ENCODE peak calls at places on chromosomes 11 and 22, in eight cellular contexts. Z is OCI-LY7, S is cardiac muscle cell, R is right lobe of liver, I is esophagus squamous epithelium, D is gastrocnemius medialis, V is keratinocyte, P is kidney. L is an unnamed sample.
A peak's percentile ranks its signal among the peaks of the same experiment; 100 is the strongest.

GRCh38 chr22:40037320-40037719 is 42.6 kb downstream of the FAM83F start:
- DNase-seq in Z (no peak), S (no peak), R (no peak), I (no peak), D (no peak), V (no peak), P (no peak), L (no peak)

GRCh38 chr11:109037856-109038780 is 373.2 kb downstream of the DDX10 start:
- DNase-seq in Z (no peak), S (no peak), R (no peak), I (no peak), D (no peak), V (no peak), P (no peak), L (no peak)

GRCh38 chr11:100923555-100923954 is 206.1 kb downstream of the PGR start:
- DNase-seq in Z (no peak), S (no peak), R (no peak), I (no peak), D (no peak), V (no peak), P (no peak), L (no peak)

GRCh38 chr11:125938418-125938817 is 7.4 kb upstream of the VSIG10L2 start:
- DNase-seq in Z (peak; percentile 23), S (no peak), R (no peak), I (no peak), D (no peak), V (no peak), P (no peak), L (no peak)

GRCh38 chr11:16001899-16002426 is 354.4 kb downstream of the SOX6 start:
- DNase-seq in Z (no peak), S (no peak), R (no peak), I (no peak), D (no peak), V (peak; percentile 19), P (no peak), L (peak; percentile 27)

GRCh38 chr11:16211407-16211806 is 144.9 kb downstream of the SOX6 start:
- DNase-seq in Z (no peak), S (no peak), R (no peak), I (no peak), D (no peak), V (no peak), P (no peak), L (no peak)

GRCh38 chr22:45429424-45429823 is 15.9 kb downstream of the RIBC2 start:
- DNase-seq in Z (no peak), S (no peak), R (no peak), I (no peak), D (no peak), V (no peak), P (peak; percentile 57), L (no peak)

GRCh38 chr11:2839395-2839941 is 46.1 kb downstream of the CDKN1C start:
- DNase-seq in Z (no peak), S (no peak), R (no peak), I (no peak), D (no peak), V (no peak), P (no peak), L (no peak)

GRCh38 chr11:117717485-117718314 is 79.3 kb downstream of the DSCAML1 start:
- DNase-seq in Z (no peak), S (peak; percentile 58), R (no peak), I (no peak), D (no peak), V (no peak), P (peak; percentile 82), L (peak; percentile 52)

GRCh38 chr11:74701351-74701750 is 29.9 kb downstream of the CHRDL2 start:
- DNase-seq in Z (peak; percentile 8), S (no peak), R (no peak), I (no peak), D (no peak), V (no peak), P (no peak), L (no peak)
- TF ChIP-seq CTCF in Z (peak; percentile 51), S (peak; percentile 29), R (no peak), I (peak; percentile 13), D (no peak), V (no peak), P (no peak), L (no peak)

DNA sequence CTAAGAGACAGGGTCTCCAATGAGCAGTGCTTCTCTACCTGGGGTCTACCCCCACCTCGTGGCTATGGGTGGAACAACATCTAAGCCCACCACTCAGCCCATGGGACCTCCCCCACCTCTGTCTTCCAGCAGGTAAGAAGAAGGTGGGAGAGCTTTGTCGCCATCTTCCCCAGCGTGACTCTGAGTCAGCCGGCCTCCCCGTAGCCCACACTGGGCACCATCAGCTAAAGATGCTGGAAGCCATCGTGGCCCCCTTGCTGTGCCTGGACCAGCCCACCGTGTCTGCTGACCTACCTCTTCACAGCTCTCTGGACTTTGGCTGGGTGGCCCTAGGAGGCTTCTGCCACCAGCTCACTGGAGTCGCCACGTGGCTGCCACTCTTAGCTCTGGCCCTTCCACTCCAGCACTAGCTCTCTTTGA is 954 bp downstream of the C11orf86 start:
- DNase-seq in Z (peak; percentile 29), S (peak; percentile 57), R (no peak), I (no peak), D (no peak), V (no peak), P (no peak), L (no peak)
- H3K4me1 ChIP-seq in Z (no peaks in the 10 kb centered on the region), S (no peaks in the 10 kb centered on the region), R (peaks cover 11% of the 10 kb centered on the region), I (peaks cover 8% of the 10 kb centered on the region), D (no peaks in the 10 kb centered on the region), V (peaks cover 11% of the 10 kb centered on the region), P (peaks cover 9% of the 10 kb centered on the region), L (no peaks in the 10 kb centered on the region)

GRCh38 chr11:22340803-22341581 is 2.8 kb downstream of the SLC17A6 start:
- DNase-seq in Z (no peak), S (peak; percentile 3), R (no peak), I (no peak), D (no peak), V (no peak), P (no peak), L (no peak)

GRCh38 chr11:22342599-22343138 is 4.5 kb downstream of the SLC17A6 start:
- DNase-seq in Z (no peak), S (no peak), R (no peak), I (no peak), D (no peak), V (no peak), P (no peak), L (no peak)

GRCh38 chr11:22341582-22341919 is 3.4 kb downstream of the SLC17A6 start:
- DNase-seq in Z (no peak), S (no peak), R (no peak), I (no peak), D (no peak), V (no peak), P (no peak), L (peak; percentile 43)

GRCh38 chr11:22337571-22338464 is at the start of gene SLC17A6:
- DNase-seq in Z (peak; percentile 4), S (peak; percentile 87), R (no peak), I (no peak), D (no peak), V (no peak), P (no peak), L (no peak)

DNA sequence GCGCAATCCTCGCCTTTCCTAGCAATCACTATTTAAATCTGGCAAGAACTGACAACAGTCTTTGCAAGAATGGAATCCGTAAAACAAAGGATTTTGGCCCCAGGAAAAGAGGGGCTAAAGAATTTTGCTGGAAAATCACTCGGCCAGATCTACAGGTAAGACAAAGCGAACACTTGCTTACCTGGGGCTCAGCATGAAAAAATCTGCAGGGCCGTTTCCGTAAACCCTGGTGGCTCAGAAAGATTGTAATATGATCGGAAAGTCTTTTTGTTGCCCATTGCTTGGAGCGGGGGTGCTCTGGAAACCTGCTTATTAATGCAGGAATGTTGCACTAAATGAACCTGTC is 257 bp downstream of the SLC17A6 start:
- DNase-seq in Z (no peak), S (no peak), R (no peak), I (no peak), D (no peak), V (no peak), P (no peak), L (no peak)
- TF ChIP-seq CTCF in Z (no peak), S (no peak), R (no peak), I (no peak), D (no peak), V (no peak), P (no peak), L (no peak)

GRCh38 chr11:36237341-36237740 is 51.9 kb downstream of the COMMD9 start:
- DNase-seq in Z (no peak), S (no peak), R (no peak), I (no peak), D (no peak), V (no peak), P (no peak), L (no peak)

GRCh38 chr11:36235750-36236149 is 53.5 kb downstream of the COMMD9 start:
- DNase-seq in Z (no peak), S (no peak), R (no peak), I (no peak), D (no peak), V (no peak), P (no peak), L (no peak)

GRCh38 chr11:36231300-36231699 is 57.9 kb downstream of the COMMD9 start:
- DNase-seq in Z (no peak), S (no peak), R (no peak), I (no peak), D (no peak), V (no peak), P (no peak), L (no peak)

GRCh38 chr11:36234825-36235224 is 54.4 kb downstream of the COMMD9 start:
- DNase-seq in Z (no peak), S (no peak), R (no peak), I (no peak), D (no peak), V (no peak), P (no peak), L (no peak)

GRCh38 chr11:36233226-36233625 is 56.0 kb downstream of the COMMD9 start:
- DNase-seq in Z (no peak), S (no peak), R (no peak), I (no peak), D (no peak), V (no peak), P (no peak), L (no peak)
- H3K4me1 ChIP-seq in Z (no peaks in the 10 kb centered on the region), S (no peaks in the 10 kb centered on the region), R (no peaks in the 10 kb centered on the region), I (peaks cover 15% of the 10 kb centered on the region), D (no peaks in the 10 kb centered on the region), V (no peaks in the 10 kb centered on the region), P (peaks cover 20% of the 10 kb centered on the region), L (no peaks in the 10 kb centered on the region)

DNA sequence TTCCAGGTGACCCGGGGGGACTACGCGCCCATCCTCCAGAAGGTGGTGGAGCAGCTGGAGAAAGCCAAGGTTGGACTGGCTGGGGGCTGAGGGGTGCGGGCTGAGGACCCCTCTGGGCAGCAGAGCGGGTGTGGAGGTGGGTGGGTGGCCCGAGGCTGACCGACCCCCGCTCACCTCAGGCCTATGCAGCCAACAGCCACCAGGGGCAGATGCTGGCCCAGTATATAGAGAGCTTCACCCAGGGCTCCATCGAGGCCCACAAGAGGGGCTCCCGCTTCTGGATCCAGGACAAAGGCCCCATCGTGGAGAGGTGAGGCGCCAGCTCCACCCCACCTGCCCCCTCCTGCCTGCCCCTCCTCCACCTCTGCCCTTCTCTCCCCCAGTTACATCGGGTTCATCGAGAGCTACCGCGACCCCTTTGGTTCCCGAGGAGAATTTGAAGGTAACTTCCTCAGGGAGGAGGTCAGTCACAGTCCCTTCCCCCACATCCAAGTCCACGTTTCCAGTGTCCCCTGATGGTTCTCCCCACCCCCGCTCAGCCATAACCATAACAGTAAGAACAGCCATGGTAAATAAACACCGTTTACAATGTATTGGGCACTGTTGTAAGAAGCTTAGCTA is 11.2 kb downstream of the DPP3 start:
- DNase-seq in Z (no peak), S (peak; percentile 34), R (no peak), I (no peak), D (no peak), V (no peak), P (no peak), L (no peak)
- TF ChIP-seq CTCF in Z (peak; percentile 64), S (peak; percentile 39), R (peak; percentile 11), I (peak; percentile 20), D (no peak), V (peak; percentile 57), P (no peak), L (no peak)

L was measured in mucosa of descending colon.